ENCODE peak calls at places on chromosome 2, in five cellular contexts. One of them, this sample, is unnamed.
A peak's percentile ranks its signal among the peaks of the same experiment; 100 is the strongest.

GRCh38 chr2:86482034-86482433 is 40.9 kb downstream of the KDM3A start:
- DNase-seq in ELF-1: no peak
- DNase-seq in CD4-positive, alpha-beta T cell: no peak
- DNase-seq in NCI-H1092 treated with DMSO at 0.1 percent for 48 hours: no peak
- DNase-seq in epithelial cell of prostate: peak; percentile 10
- DNase-seq in this sample: no peak

GRCh38 chr2:35428548-35428947 is 927.0 kb upstream of the CRIM1 start:
- DNase-seq in ELF-1: peak; percentile 58
- DNase-seq in CD4-positive, alpha-beta T cell: no peak
- DNase-seq in NCI-H1092 treated with DMSO at 0.1 percent for 48 hours: no peak
- DNase-seq in epithelial cell of prostate: peak; percentile 2
- DNase-seq in this sample: no peak

GRCh38 chr2:84300030-84301029 is 158.8 kb downstream of the SUCLG1 start:
- DNase-seq in ELF-1: no peak
- DNase-seq in CD4-positive, alpha-beta T cell: no peak
- DNase-seq in NCI-H1092 treated with DMSO at 0.1 percent for 48 hours: no peak
- DNase-seq in epithelial cell of prostate: no peak
- DNase-seq in this sample: no peak

GRCh38 chr2:110713508-110714362 is 18.6 kb upstream of the ACOXL start:
- DNase-seq in CD4-positive, alpha-beta T cell: no peak
- DNase-seq in epithelial cell of prostate: peak; percentile 29
- DNase-seq in NCI-H1092 treated with DMSO at 0.1 percent for 48 hours: no peak
- DNase-seq in ELF-1: no peak
- DNase-seq in this sample: peak; percentile 19

GRCh38 chr2:198660491-198660890 is 797.2 kb downstream of the SATB2 start:
- DNase-seq in CD4-positive, alpha-beta T cell: no peak
- DNase-seq in ELF-1: no peak
- DNase-seq in epithelial cell of prostate: no peak
- DNase-seq in NCI-H1092 treated with DMSO at 0.1 percent for 48 hours: no peak
- DNase-seq in this sample: no peak

GRCh38 chr2:240551288-240551687 is 6.5 kb downstream of the ANKMY1 start:
- DNase-seq in CD4-positive, alpha-beta T cell: no peak
- DNase-seq in NCI-H1092 treated with DMSO at 0.1 percent for 48 hours: no peak
- DNase-seq in ELF-1: no peak
- DNase-seq in epithelial cell of prostate: no peak
- DNase-seq in this sample: no peak

GRCh38 chr2:47402805-47403691 is at the start of gene MSH2:
- DNase-seq in NCI-H1092 treated with DMSO at 0.1 percent for 48 hours: peak; percentile 96
- DNase-seq in epithelial cell of prostate: peak; percentile 48
- DNase-seq in ELF-1: peak; percentile 98
- DNase-seq in CD4-positive, alpha-beta T cell: peak; percentile 88
- DNase-seq in this sample: peak; percentile 96

GRCh38 chr2:144382848-144383247 is 137.1 kb downstream of the ZEB2 start:
- DNase-seq in NCI-H1092 treated with DMSO at 0.1 percent for 48 hours: no peak
- DNase-seq in epithelial cell of prostate: no peak
- DNase-seq in CD4-positive, alpha-beta T cell: no peak
- DNase-seq in ELF-1: no peak
- DNase-seq in this sample: no peak

GRCh38 chr2:26838121-26838906 is 9.6 kb upstream of the DPYSL5 start:
- DNase-seq in CD4-positive, alpha-beta T cell: no peak
- DNase-seq in epithelial cell of prostate: no peak
- DNase-seq in NCI-H1092 treated with DMSO at 0.1 percent for 48 hours: no peak
- DNase-seq in ELF-1: no peak
- DNase-seq in this sample: no peak

GRCh38 chr2:150007815-150008430 is 420.3 kb upstream of the MMADHC start:
- DNase-seq in CD4-positive, alpha-beta T cell: no peak
- DNase-seq in epithelial cell of prostate: no peak
- DNase-seq in ELF-1: no peak
- DNase-seq in NCI-H1092 treated with DMSO at 0.1 percent for 48 hours: no peak
- DNase-seq in this sample: no peak

GRCh38 chr2:212264227-212264626 is 274.4 kb downstream of the ERBB4 start:
- DNase-seq in ELF-1: no peak
- DNase-seq in CD4-positive, alpha-beta T cell: no peak
- DNase-seq in NCI-H1092 treated with DMSO at 0.1 percent for 48 hours: no peak
- DNase-seq in epithelial cell of prostate: no peak
- DNase-seq in this sample: no peak

GRCh38 chr2:168961450-168962229 is 60.5 kb downstream of the G6PC2 start:
- DNase-seq in ELF-1: peak; percentile 70
- DNase-seq in NCI-H1092 treated with DMSO at 0.1 percent for 48 hours: peak; percentile 55
- DNase-seq in CD4-positive, alpha-beta T cell: no peak
- DNase-seq in epithelial cell of prostate: peak; percentile 18
- DNase-seq in this sample: no peak

GRCh38 chr2:216464104-216464720 is 34.4 kb upstream of the RPL37A start:
- DNase-seq in CD4-positive, alpha-beta T cell: no peak
- DNase-seq in ELF-1: no peak
- DNase-seq in epithelial cell of prostate: no peak
- DNase-seq in NCI-H1092 treated with DMSO at 0.1 percent for 48 hours: no peak
- DNase-seq in this sample: peak; percentile 42